ENCODE peak calls at places on chromosome 16, in eight cellular contexts. One of them, this sample, is unnamed.

GRCh38 chr16:58063377-58064076 is 38.0 kb downstream of the MMP15 start:
- DNase-seq in amniotic stem cell: no peak
- DNase-seq in choroid plexus epithelial cell: no peak
- DNase-seq in mammary epithelial cell: no peak
- DNase-seq in osteocyte: no peak
- DNase-seq in GM23248: no peak
- DNase-seq in HS-5: no peak
- DNase-seq in pulmonary artery endothelial cell: no peak
- DNase-seq in this sample: no peak

GRCh38 chr16:76346210-76346609 is 69.0 kb downstream of the CNTNAP4 start:
- DNase-seq in amniotic stem cell: no peak
- DNase-seq in choroid plexus epithelial cell: no peak
- DNase-seq in mammary epithelial cell: no peak
- DNase-seq in osteocyte: no peak
- DNase-seq in GM23248: no peak
- DNase-seq in HS-5: no peak
- DNase-seq in pulmonary artery endothelial cell: no peak
- DNase-seq in this sample: no peak

GRCh38 chr16:8346291-8346690 is 244.0 kb downstream of the TMEM114 start:
- DNase-seq in amniotic stem cell: no peak
- DNase-seq in choroid plexus epithelial cell: no peak
- DNase-seq in mammary epithelial cell: no peak
- DNase-seq in osteocyte: no peak
- DNase-seq in GM23248: peak
- DNase-seq in HS-5: no peak
- DNase-seq in pulmonary artery endothelial cell: no peak
- DNase-seq in this sample: no peak

GRCh38 chr16:80899804-80900592 is 95.6 kb upstream of the CDYL2 start:
- DNase-seq in amniotic stem cell: peak
- DNase-seq in choroid plexus epithelial cell: peak
- DNase-seq in mammary epithelial cell: peak
- DNase-seq in osteocyte: no peak
- DNase-seq in GM23248: peak
- DNase-seq in HS-5: peak
- DNase-seq in pulmonary artery endothelial cell: peak
- DNase-seq in this sample: peak

GRCh38 chr16:1076801-1077576 is 4.4 kb downstream of the SSTR5 start:
- DNase-seq in amniotic stem cell: no peak
- DNase-seq in choroid plexus epithelial cell: no peak
- DNase-seq in mammary epithelial cell: no peak
- DNase-seq in osteocyte: no peak
- DNase-seq in GM23248: no peak
- DNase-seq in HS-5: no peak
- DNase-seq in pulmonary artery endothelial cell: no peak
- DNase-seq in this sample: no peak

GRCh38 chr16:14378684-14379467 is 251.2 kb downstream of the PARN start:
- DNase-seq in amniotic stem cell: peak
- DNase-seq in choroid plexus epithelial cell: peak
- DNase-seq in mammary epithelial cell: peak
- DNase-seq in osteocyte: no peak
- DNase-seq in GM23248: peak
- DNase-seq in HS-5: peak
- DNase-seq in pulmonary artery endothelial cell: no peak
- DNase-seq in this sample: no peak

GRCh38 chr16:85165781-85166180 is 53.5 kb upstream of the CIBAR2 start:
- DNase-seq in amniotic stem cell: no peak
- DNase-seq in choroid plexus epithelial cell: no peak
- DNase-seq in mammary epithelial cell: no peak
- DNase-seq in osteocyte: no peak
- DNase-seq in GM23248: no peak
- DNase-seq in HS-5: no peak
- DNase-seq in pulmonary artery endothelial cell: no peak
- DNase-seq in this sample: no peak

GRCh38 chr16:88815901-88816589 is 4.3 kb upstream of the APRT start:
- DNase-seq in amniotic stem cell: no peak
- DNase-seq in choroid plexus epithelial cell: no peak
- DNase-seq in mammary epithelial cell: no peak
- DNase-seq in osteocyte: no peak
- DNase-seq in GM23248: peak
- DNase-seq in HS-5: no peak
- DNase-seq in pulmonary artery endothelial cell: no peak
- DNase-seq in this sample: no peak

GRCh38 chr16:55641430-55642056 is 14.2 kb upstream of the SLC6A2 start:
- DNase-seq in amniotic stem cell: no peak
- DNase-seq in choroid plexus epithelial cell: no peak
- DNase-seq in mammary epithelial cell: no peak
- DNase-seq in osteocyte: no peak
- DNase-seq in GM23248: peak
- DNase-seq in HS-5: no peak
- DNase-seq in pulmonary artery endothelial cell: no peak
- DNase-seq in this sample: no peak

GRCh38 chr16:87297918-87298631 is 19.1 kb downstream of the C16orf95 start:
- DNase-seq in amniotic stem cell: no peak
- DNase-seq in choroid plexus epithelial cell: peak
- DNase-seq in mammary epithelial cell: no peak
- DNase-seq in osteocyte: peak
- DNase-seq in GM23248: peak
- DNase-seq in HS-5: no peak
- DNase-seq in pulmonary artery endothelial cell: no peak
- DNase-seq in this sample: no peak

GRCh38 chr16:19095699-19096098 is 18.1 kb upstream of the ITPRIPL2 start:
- DNase-seq in amniotic stem cell: no peak
- DNase-seq in choroid plexus epithelial cell: peak
- DNase-seq in mammary epithelial cell: peak
- DNase-seq in osteocyte: no peak
- DNase-seq in GM23248: no peak
- DNase-seq in HS-5: no peak
- DNase-seq in pulmonary artery endothelial cell: no peak
- DNase-seq in this sample: no peak